ENCODE peak calls at places on chromosomes 5 and 9, in four cellular contexts. D is HCT116, P is ovary, X is Peyer's patch. K is an unnamed sample.
A peak's percentile ranks its signal among the peaks of the same experiment; 100 is the strongest.

GRCh38 chr9:15104826-15105420 is 194.7 kb upstream of the FREM1 start:
- DNase-seq in D (peak; percentile 16), X (peak; percentile 77), P (peak; percentile 19), K (no peak)

GRCh38 chr9:112601646-112602045 is 115.0 kb downstream of the KIAA1958 start:
- DNase-seq in P (no peak), X (no peak), D (no peak), K (no peak)

GRCh38 chr9:117860849-117861248 is 156.6 kb downstream of the TLR4 start:
- DNase-seq in P (no peak), X (no peak), D (no peak), K (no peak)

GRCh38 chr5:93062548-93062947 is 518.5 kb downstream of the NR2F1-AS1 start:
- DNase-seq in P (no peak), X (no peak), D (no peak), K (no peak)

GRCh38 chr5:7664208-7664607 is 186.7 kb downstream of the CFAP90 start:
- DNase-seq in D (no peak), X (no peak), P (no peak), K (no peak)

GRCh38 chr5:120886351-120886860 is 422.3 kb downstream of the PRR16 start:
- DNase-seq in P (no peak), D (no peak), X (no peak), K (no peak)

GRCh38 chr9:37574241-37574721 is 1.9 kb downstream of the FBXO10 start:
- DNase-seq in D (no peak), X (no peak), P (no peak), K (no peak)

GRCh38 chr5:113965225-113965624 is 396.6 kb upstream of the KCNN2 start:
- DNase-seq in P (no peak), X (no peak), D (no peak), K (no peak)

GRCh38 chr5:14457475-14457874 is 124.1 kb upstream of the OTULINL start:
- DNase-seq in X (no peak), D (no peak), P (no peak), K (no peak)

GRCh38 chr5:38650540-38651275 is 94.3 kb upstream of the LIFR start:
- DNase-seq in X (no peak), P (no peak), D (no peak), K (no peak)

GRCh38 chr5:111730659-111731382 is 26.2 kb downstream of the NREP start:
- DNase-seq in P (no peak), X (no peak), D (no peak), K (no peak)

GRCh38 chr5:38060354-38060753 is 198.0 kb upstream of the EGFLAM start:
- DNase-seq in D (no peak), X (no peak), P (peak; percentile 66), K (no peak)

GRCh38 chr5:137078171-137078665 is 420.9 kb downstream of the SPOCK1 start:
- DNase-seq in P (no peak), X (no peak), D (peak; percentile 18), K (no peak)

GRCh38 chr5:173493846-173494245 is 122.6 kb downstream of the BOD1 start:
- DNase-seq in P (no peak), D (no peak), X (no peak), K (no peak)

GRCh38 chr5:142432369-142432863 is 107.6 kb upstream of the SPRY4 start:
- DNase-seq in P (no peak), X (peak; percentile 69), D (no peak), K (no peak)

GRCh38 chr9:127545196-127546124 is 66.6 kb upstream of the STXBP1 start:
- DNase-seq in X (peak; percentile 61), D (no peak), P (peak; percentile 58), K (no peak)

GRCh38 chr5:165869066-165869465 is 2363.6 kb downstream of the MAT2B start:
- DNase-seq in P (no peak), X (no peak), D (no peak), K (no peak)

GRCh38 chr9:105150991-105151685 is 93.3 kb upstream of the SLC44A1 start:
- DNase-seq in X (no peak), P (no peak), D (no peak), K (no peak)

GRCh38 chr5:14286007-14286406 is 142.9 kb downstream of the TRIO start:
- DNase-seq in P (no peak), D (no peak), X (no peak), K (no peak)

GRCh38 chr5:14445581-14446290 is 135.9 kb upstream of the OTULINL start:
- DNase-seq in X (no peak), D (no peak), P (peak; percentile 44), K (no peak)

GRCh38 chr5:313806-314376 is 7.6 kb upstream of the AHRR start:
- DNase-seq in D (no peak), P (no peak), X (no peak), K (no peak)

GRCh38 chr9:79623799-79624721 is 52.3 kb downstream of the TLE4 start:
- DNase-seq in D (no peak), P (peak; percentile 18), X (peak; percentile 63), K (no peak)

GRCh38 chr5:172492991-172493390 is 38.7 kb upstream of the SH3PXD2B start:
- DNase-seq in X (peak; percentile 41), D (no peak), P (no peak), K (no peak)

GRCh38 chr5:43425965-43426364 is 13.8 kb upstream of the CCL28 start:
- DNase-seq in X (no peak), P (no peak), D (no peak), K (peak; percentile 62)

GRCh38 chr5:169100735-169101075 is 200.2 kb downstream of the SLIT3 start:
- DNase-seq in X (no peak), P (no peak), D (no peak), K (no peak)

GRCh38 chr5:33299621-33300208 is 141.1 kb upstream of the TARS1 start:
- DNase-seq in P (no peak), D (peak; percentile 12), X (peak; percentile 50), K (no peak)

GRCh38 chr5:172707285-172708182 is 63.5 kb downstream of the DUSP1 start:
- DNase-seq in X (no peak), D (no peak), P (no peak), K (peak; percentile 49)

GRCh38 chr9:37413311-37413710 is 9.2 kb upstream of the GRHPR start:
- DNase-seq in D (no peak), X (no peak), P (no peak), K (no peak)

GRCh38 chr5:72557147-72557501 is 49.9 kb upstream of the ZNF366 start:
- DNase-seq in D (no peak), P (no peak), X (no peak), K (no peak)

GRCh38 chr5:141560725-141561483 is 57.9 kb downstream of the DIAPH1 start:
- DNase-seq in D (peak; percentile 59), X (peak; percentile 76), P (peak; percentile 93), K (peak; percentile 87)

GRCh38 chr9:121259935-121260334 is 8.0 kb upstream of the GSN start:
- DNase-seq in X (no peak), D (no peak), P (no peak), K (no peak)

GRCh38 chr5:36630201-36630968 is 24.0 kb downstream of the SLC1A3 start:
- DNase-seq in P (no peak), X (no peak), D (no peak), K (no peak)

GRCh38 chr9:127846451-127847154 is 7.9 kb downstream of the ENG start:
- DNase-seq in P (peak; percentile 51), X (no peak), D (no peak), K (peak; percentile 88)

GRCh38 chr5:132489871-132490483 is 596 bp downstream of the IRF1 start:
- DNase-seq in X (peak; percentile 87), D (no peak), P (peak; percentile 67), K (peak; percentile 74)

GRCh38 chr9:79152306-79152705 is 419.5 kb upstream of the TLE4 start:
- DNase-seq in X (no peak), P (no peak), D (no peak), K (no peak)

GRCh38 chr5:120609570-120609969 is 145.5 kb downstream of the PRR16 start:
- DNase-seq in D (no peak), X (no peak), P (no peak), K (no peak)

GRCh38 chr5:180332051-180332517 is 21.1 kb downstream of the GFPT2 start:
- DNase-seq in X (no peak), D (no peak), P (no peak), K (no peak)

GRCh38 chr5:90472783-90473182 is 1.8 kb downstream of the MBLAC2 start:
- DNase-seq in D (no peak), P (no peak), X (no peak), K (no peak)

DNA sequence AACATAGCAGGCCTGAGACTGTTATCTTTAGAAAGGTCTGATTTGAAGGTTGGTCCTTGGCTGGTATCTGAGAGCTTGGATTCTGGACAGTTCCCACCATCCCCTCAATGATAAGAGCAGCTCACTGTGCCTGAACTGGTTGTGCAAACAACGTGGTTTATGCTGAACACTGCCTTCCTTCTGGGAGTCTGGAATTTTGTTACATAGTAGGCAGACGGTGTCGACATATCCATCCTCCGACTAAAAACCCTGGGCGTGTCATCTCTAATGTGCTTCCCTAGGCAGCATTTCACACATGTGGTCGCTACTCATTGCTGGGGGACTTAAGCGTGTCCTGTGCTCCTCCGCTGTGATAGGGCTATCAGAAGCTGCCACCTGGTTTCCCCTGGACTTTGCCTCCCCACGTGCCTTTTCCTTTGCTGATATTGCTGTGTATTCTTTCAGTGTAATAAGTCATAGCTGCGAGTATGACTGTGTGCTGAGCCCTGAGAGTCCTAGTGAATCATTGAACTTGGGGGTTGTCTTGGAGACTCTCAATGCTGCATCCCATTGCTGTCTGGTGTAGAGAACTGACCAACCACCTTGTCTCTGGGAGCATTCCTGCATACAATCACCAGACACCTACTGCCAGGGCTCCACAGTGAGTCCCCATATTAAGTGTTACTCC is 119.1 kb upstream of the TBC1D2 start:
- DNase-seq in P (no peak), X (peak; percentile 82), D (no peak), K (no peak)
- H3K4me1 ChIP-seq in P (no peaks in the 10 kb centered on the region), X (no peaks in the 10 kb centered on the region), D (no peaks in the 10 kb centered on the region), K (no peaks in the 10 kb centered on the region)

GRCh38 chr5:51391175-51391574 is 7.9 kb downstream of the ISL1 start:
- DNase-seq in X (no peak), P (no peak), D (no peak), K (no peak)
- H3K4me3 ChIP-seq in X (no peak overlapping the region), P (no peak overlapping the region), D (no peak overlapping the region), K (no peak overlapping the region)

GRCh38 chr5:60594715-60595114 is 105.3 kb downstream of the DEPDC1B start:
- DNase-seq in P (no peak), X (no peak), D (no peak), K (no peak)

GRCh38 chr5:60595183-60595582 is 104.8 kb downstream of the DEPDC1B start:
- DNase-seq in D (no peak), P (no peak), X (no peak), K (no peak)

GRCh38 chr5:60597570-60597969 is 102.4 kb downstream of the DEPDC1B start:
- DNase-seq in X (no peak), P (no peak), D (no peak), K (no peak)

DNA sequence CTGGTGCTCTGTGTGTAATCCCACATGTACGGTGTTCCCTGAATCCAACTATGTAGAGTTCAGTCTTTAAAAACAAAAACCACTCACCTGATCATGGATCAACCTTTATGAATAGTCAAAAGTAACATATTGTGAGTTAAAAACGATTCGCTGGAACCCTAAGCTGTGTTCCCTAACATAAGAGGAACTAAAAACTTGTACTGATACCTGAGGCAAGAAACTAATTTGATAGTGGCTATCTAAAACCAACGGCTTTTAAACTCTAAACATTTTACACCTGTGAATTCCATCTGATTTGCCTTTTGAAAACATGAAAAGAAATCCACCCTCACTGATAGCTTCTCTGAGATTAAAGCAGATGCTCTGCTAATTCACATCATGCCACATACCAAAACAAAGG is 101.5 kb downstream of the DEPDC1B start:
- DNase-seq in X (no peak), P (no peak), D (no peak), K (no peak)
- H3K4me1 ChIP-seq in X (no peaks in the 10 kb centered on the region), P (no peaks in the 10 kb centered on the region), D (no peaks in the 10 kb centered on the region), K (no peaks in the 10 kb centered on the region)

GRCh38 chr9:122463828-122464632 is 13.7 kb downstream of the OR1J1 start:
- DNase-seq in D (peak; percentile 28), P (no peak), X (no peak), K (no peak)
- H3K4me3 ChIP-seq in D (peak overlapping the region; percentile 50), P (no peak overlapping the region), X (peak overlapping the region; percentile 39), K (no peak overlapping the region)

GRCh38 chr5:161421067-161421466 is 125.5 kb downstream of the GABRB2 start:
- DNase-seq in X (no peak), D (no peak), P (no peak), K (no peak)
- H3K4me1 ChIP-seq in X (no peaks in the 10 kb centered on the region), D (no peaks in the 10 kb centered on the region), P (no peaks in the 10 kb centered on the region), K (no peaks in the 10 kb centered on the region)

K was measured in aorta.